ENCODE peak calls at places on chromosomes 12 and 14, in four cellular contexts. G is NB4, N is uterus, A is transverse colon. J is an unnamed sample.

GRCh38 chr12:54357802-54358619 is 6.3 kb downstream of the GPR84 start:
- DNase-seq in G (peak; percentile 53), N (no peak), A (peak; percentile 32), J (no peak)

GRCh38 chr14:78170203-78170602 is at the start of gene NRXN3:
- DNase-seq in G (no peak), N (no peak), A (peak; percentile 8), J (no peak)

GRCh38 chr12:113154351-113154973 is 4.9 kb downstream of the CFAP73 start:
- DNase-seq in G (no peak), N (no peak), A (no peak), J (no peak)

GRCh38 chr14:75539562-75540478 is 17.6 kb downstream of the BATF start:
- DNase-seq in G (no peak), N (no peak), A (no peak), J (no peak)

GRCh38 chr12:3698218-3698974 is 54.5 kb downstream of the CRACR2A start:
- DNase-seq in G (no peak), N (no peak), A (no peak), J (no peak)

GRCh38 chr14:75223664-75224154 is 47.3 kb upstream of the TMED10 start:
- DNase-seq in G (peak; percentile 93), N (no peak), A (peak; percentile 51), J (no peak)

GRCh38 chr12:40099423-40099853 is 6.4 kb downstream of the SLC2A13 start:
- DNase-seq in G (peak; percentile 30), N (no peak), A (peak; percentile 46), J (peak; percentile 89)

GRCh38 chr12:50050410-50051280 is 6.8 kb upstream of the ASIC1 start:
- DNase-seq in G (peak; percentile 98), N (peak; percentile 85), A (peak; percentile 57), J (peak; percentile 96)

GRCh38 chr12:81257952-81258551 is 180.2 kb downstream of the ACSS3 start:
- DNase-seq in G (peak; percentile 50), N (no peak), A (no peak), J (peak; percentile 8)

GRCh38 chr12:11876301-11876700 is 194.4 kb upstream of the BCL2L14 start:
- DNase-seq in G (no peak), N (no peak), A (no peak), J (no peak)

GRCh38 chr12:110995016-110995415 is 74.6 kb upstream of the MYL2 start:
- DNase-seq in G (no peak), N (no peak), A (no peak), J (no peak)

GRCh38 chr14:89578048-89578619 is 161.1 kb upstream of the FOXN3 start:
- DNase-seq in G (no peak), N (no peak), A (no peak), J (no peak)

GRCh38 chr12:132379576-132379975 is 50.2 kb upstream of the GALNT9 start:
- DNase-seq in G (no peak), N (no peak), A (no peak), J (no peak)

GRCh38 chr14:100191584-100192249 is 32.3 kb upstream of the DEGS2 start:
- DNase-seq in G (no peak), N (no peak), A (no peak), J (no peak)

GRCh38 chr12:66050610-66051009 is 79.9 kb downstream of the LLPH start:
- DNase-seq in G (no peak), N (no peak), A (no peak), J (no peak)

GRCh38 chr12:68331869-68332725 is at the start of gene MDM1:
- DNase-seq in G (peak; percentile 99), N (peak; percentile 97), A (peak; percentile 97), J (peak; percentile 98)
- TF ChIP-seq POLR2A in G (no peak), N (no peak), A (peak; percentile 44), J (peak; percentile 63)

DNA sequence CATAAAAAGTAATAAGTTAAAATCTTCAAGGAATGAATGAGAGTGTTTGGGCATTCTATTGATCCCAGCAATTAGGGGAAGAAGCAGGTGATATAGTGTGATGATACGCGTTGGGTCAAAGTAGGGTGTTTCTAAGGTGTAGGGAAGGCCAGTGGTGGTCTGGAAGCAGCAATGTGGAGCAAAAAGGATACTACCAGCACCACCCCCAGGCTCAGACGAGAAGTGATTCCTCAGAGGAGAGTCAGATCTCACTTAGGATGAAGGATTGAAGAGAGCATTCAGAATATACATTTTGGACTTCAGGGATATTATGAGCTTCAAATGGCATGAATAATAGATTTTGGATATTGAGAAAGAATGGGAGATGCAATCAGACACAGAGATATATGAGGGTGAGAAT is 497.6 kb downstream of the RMST start:
- DNase-seq in G (no peak), N (no peak), A (no peak), J (no peak)
- TF ChIP-seq POLR2A in G (no peak), N (no peak), A (no peak), J (no peak)

GRCh38 chr14:103711516-103712431 is 3.5 kb downstream of the XRCC3 start:
- DNase-seq in G (no peak), N (peak; percentile 47), A (peak; percentile 77), J (no peak)
- TF ChIP-seq POLR2A in G (no peak), N (no peak), A (peak; percentile 28), J (no peak)

DNA sequence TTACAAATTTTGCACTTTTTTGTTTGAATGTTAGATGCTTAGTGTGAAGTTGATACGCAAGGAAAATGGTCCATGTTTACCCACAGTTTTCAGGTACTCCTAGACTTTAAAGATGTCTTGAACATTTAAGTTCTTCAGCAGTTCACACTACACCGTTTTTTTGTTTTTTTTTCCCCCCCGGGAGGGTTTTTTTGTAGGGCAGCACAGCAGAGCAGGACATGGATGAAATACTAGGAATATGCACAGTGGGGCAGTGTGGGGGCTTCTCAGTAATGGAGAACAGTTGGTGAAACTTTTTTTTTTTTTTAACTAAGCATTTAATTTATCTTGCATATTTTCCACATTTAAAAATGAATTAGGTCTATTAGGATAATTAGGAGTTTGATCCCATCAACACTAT is 4.9 kb downstream of the RAN start:
- DNase-seq in G (no peak), N (no peak), A (no peak), J (no peak)
- TF ChIP-seq POLR2A in G (no peak), N (no peak), A (no peak), J (no peak)

DNA sequence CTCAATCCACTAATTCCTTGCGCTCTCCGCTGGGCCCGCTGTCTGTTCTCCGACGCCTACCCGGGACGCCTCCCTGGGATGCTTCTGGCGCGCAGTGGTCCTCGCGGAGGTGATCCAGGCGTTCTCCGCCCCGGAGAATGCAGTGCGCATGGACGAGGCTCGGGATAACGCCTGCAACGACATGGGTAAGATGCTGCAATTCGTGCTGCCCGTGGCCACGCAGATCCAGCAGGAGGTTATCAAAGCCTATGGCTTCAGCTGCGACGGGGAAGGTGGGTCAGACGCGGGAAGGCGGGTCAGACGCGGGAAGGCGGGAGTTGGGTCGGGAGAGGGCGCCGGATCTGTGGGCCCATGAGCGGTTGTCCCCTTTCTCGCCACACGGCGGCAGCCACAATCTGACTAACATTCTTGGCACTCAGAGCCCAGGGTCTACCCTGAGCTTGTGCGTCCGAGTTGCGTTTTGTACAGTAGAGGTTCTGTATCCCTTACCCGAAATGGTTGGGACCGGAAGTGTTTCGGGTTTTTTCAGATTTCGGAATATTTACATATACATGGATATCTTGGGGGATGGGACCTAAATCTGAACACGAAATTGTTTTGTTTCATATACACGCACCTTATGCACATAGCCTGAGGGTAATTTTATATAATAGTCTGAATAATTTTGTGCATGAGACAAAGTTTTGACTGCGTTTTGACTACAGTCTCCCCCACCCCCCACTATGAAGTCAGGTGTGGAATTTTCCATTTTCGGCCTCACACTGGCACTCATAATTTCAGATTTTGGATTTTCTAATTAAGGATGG is 762 bp downstream of the C12orf57 start:
- DNase-seq in G (peak; percentile 94), N (peak; percentile 94), A (peak; percentile 96), J (peak; percentile 94)
- TF ChIP-seq POLR2A in G (no peak), N (peak; percentile 14), A (no peak), J (no peak)